ENCODE peak calls at places on chromosomes 7 and 10, in four cellular contexts. Z is GM12864, K is left lung, M is right cardiac atrium. C is an unnamed sample.

GRCh38 chr7:28480595-28480994 is 68.3 kb downstream of the CREB5 start:
- DNase-seq in Z (no peak), K (no peak), M (no peak), C (no peak)

GRCh38 chr10:10804061-10804460 is 213.6 kb upstream of the CELF2 start:
- DNase-seq in Z (no peak), K (no peak), M (no peak), C (no peak)

GRCh38 chr7:435518-436366 is 83.9 kb downstream of the PDGFA start:
- DNase-seq in Z (no peak), K (peak), M (peak), C (no peak)

GRCh38 chr10:89536013-89536354 is 590 bp upstream of the SLC16A12 start:
- DNase-seq in Z (no peak), K (no peak), M (no peak), C (no peak)

GRCh38 chr7:129262333-129262732 is 37.5 kb downstream of the AHCYL2 start:
- DNase-seq in Z (no peak), K (no peak), M (no peak), C (no peak)

GRCh38 chr10:90125966-90126600 is 424.7 kb downstream of the KIF20B start:
- DNase-seq in Z (no peak), K (no peak), M (no peak), C (no peak)

GRCh38 chr10:100999742-101000601 is at the start of gene LZTS2:
- DNase-seq in Z (no peak), K (no peak), M (peak), C (no peak)

GRCh38 chr10:59240581-59241183 is 64.2 kb downstream of the PHYHIPL start:
- DNase-seq in Z (no peak), K (no peak), M (no peak), C (peak)

GRCh38 chr10:104339469-104340098 is 1.3 kb upstream of the ITPRIP start:
- DNase-seq in Z (no peak), K (no peak), M (no peak), C (no peak)

GRCh38 chr10:97882142-97883091 is 32.8 kb downstream of the GOLGA7B start:
- DNase-seq in Z (no peak), K (no peak), M (no peak), C (no peak)

GRCh38 chr10:132654708-132655661 is 117.4 kb downstream of the INPP5A start:
- DNase-seq in Z (no peak), K (peak), M (peak), C (peak)

GRCh38 chr10:11525503-11525902 is 85.9 kb downstream of the USP6NL start:
- DNase-seq in Z (no peak), K (no peak), M (peak), C (no peak)

GRCh38 chr10:91589015-91589655 is 43.7 kb downstream of the PPP1R3C start:
- DNase-seq in Z (no peak), K (no peak), M (peak), C (no peak)

GRCh38 chr7:2103071-2103898 is 129.5 kb downstream of the MAD1L1 start:
- DNase-seq in Z (no peak), K (no peak), M (no peak), C (no peak)

GRCh38 chr7:150959739-150960734 is 18.1 kb downstream of the KCNH2 start:
- DNase-seq in Z (no peak), K (peak), M (peak), C (peak)

GRCh38 chr7:24920702-24921679 is 59.0 kb downstream of the OSBPL3 start:
- DNase-seq in Z (no peak), K (no peak), M (no peak), C (no peak)

GRCh38 chr7:120055300-120055699 is 217.7 kb upstream of the KCND2 start:
- DNase-seq in Z (no peak), K (no peak), M (no peak), C (no peak)

GRCh38 chr7:2701406-2701805 is 13.4 kb downstream of the AMZ1 start:
- DNase-seq in Z (no peak), K (peak), M (no peak), C (no peak)

GRCh38 chr10:17709492-17709891 is 42.5 kb upstream of the TMEM236 start:
- DNase-seq in Z (no peak), K (no peak), M (no peak), C (no peak)

GRCh38 chr10:119428789-119429188 is 113.7 kb downstream of the RGS10 start:
- DNase-seq in Z (no peak), K (peak), M (peak), C (no peak)

GRCh38 chr10:112201334-112201733 is 17.8 kb upstream of the GPAM start:
- DNase-seq in Z (no peak), K (no peak), M (no peak), C (no peak)

GRCh38 chr10:89887830-89888229 is 186.4 kb downstream of the KIF20B start:
- DNase-seq in Z (no peak), K (no peak), M (peak), C (no peak)

GRCh38 chr10:29517352-29517923 is 117.3 kb downstream of the SVIL start:
- DNase-seq in Z (no peak), K (no peak), M (peak), C (no peak)

GRCh38 chr10:66215005-66215404 is 710.8 kb upstream of the LRRTM3 start:
- DNase-seq in Z (no peak), K (no peak), M (no peak), C (no peak)

GRCh38 chr7:44998153-44998871 is 1.7 kb upstream of the CCM2 start:
- DNase-seq in Z (no peak), K (no peak), M (no peak), C (no peak)

GRCh38 chr10:98483658-98484057 is 36.9 kb upstream of the HPS1 start:
- DNase-seq in Z (no peak), K (no peak), M (no peak), C (no peak)

GRCh38 chr7:132656846-132657776 is 80.8 kb upstream of the PLXNA4 start:
- DNase-seq in Z (no peak), K (no peak), M (no peak), C (no peak)

GRCh38 chr10:112183329-112184051 is at the start of gene GPAM:
- DNase-seq in Z (peak), K (peak), M (peak), C (peak)

GRCh38 chr10:77550378-77550777 is 87.2 kb downstream of the KCNMA1 start:
- DNase-seq in Z (no peak), K (no peak), M (no peak), C (no peak)

GRCh38 chr7:139431459-139431858 is 52.0 kb downstream of the KLRG2 start:
- DNase-seq in Z (no peak), K (no peak), M (no peak), C (no peak)

GRCh38 chr7:17109017-17109416 is 189.4 kb upstream of the AHR start:
- DNase-seq in Z (no peak), K (no peak), M (no peak), C (no peak)

GRCh38 chr7:131502810-131503545 is 53.5 kb downstream of the PODXL start:
- DNase-seq in Z (no peak), K (no peak), M (peak), C (no peak)

GRCh38 chr7:44796034-44796503 is 412 bp upstream of the PPIA start:
- DNase-seq in Z (peak), K (no peak), M (no peak), C (no peak)

GRCh38 chr10:30579554-30579953 is 50.0 kb downstream of the LYZL2 start:
- DNase-seq in Z (no peak), K (no peak), M (no peak), C (no peak)

GRCh38 chr7:138459300-138460175 is 521 bp upstream of the TRIM24 start:
- DNase-seq in Z (peak), K (no peak), M (no peak), C (peak)

GRCh38 chr10:14325325-14325955 is 5.3 kb downstream of the FRMD4A start:
- DNase-seq in Z (peak), K (peak), M (peak), C (peak)

GRCh38 chr7:106609416-106609815 is 51.5 kb downstream of the CCDC71L start:
- DNase-seq in Z (no peak), K (no peak), M (no peak), C (no peak)

GRCh38 chr7:35185908-35186731 is 67.8 kb downstream of the TBX20 start:
- DNase-seq in Z (no peak), K (peak), M (peak), C (peak)

GRCh38 chr7:133412942-133413341 is 160.1 kb downstream of the EXOC4 start:
- DNase-seq in Z (no peak), K (no peak), M (no peak), C (no peak)

DNA sequence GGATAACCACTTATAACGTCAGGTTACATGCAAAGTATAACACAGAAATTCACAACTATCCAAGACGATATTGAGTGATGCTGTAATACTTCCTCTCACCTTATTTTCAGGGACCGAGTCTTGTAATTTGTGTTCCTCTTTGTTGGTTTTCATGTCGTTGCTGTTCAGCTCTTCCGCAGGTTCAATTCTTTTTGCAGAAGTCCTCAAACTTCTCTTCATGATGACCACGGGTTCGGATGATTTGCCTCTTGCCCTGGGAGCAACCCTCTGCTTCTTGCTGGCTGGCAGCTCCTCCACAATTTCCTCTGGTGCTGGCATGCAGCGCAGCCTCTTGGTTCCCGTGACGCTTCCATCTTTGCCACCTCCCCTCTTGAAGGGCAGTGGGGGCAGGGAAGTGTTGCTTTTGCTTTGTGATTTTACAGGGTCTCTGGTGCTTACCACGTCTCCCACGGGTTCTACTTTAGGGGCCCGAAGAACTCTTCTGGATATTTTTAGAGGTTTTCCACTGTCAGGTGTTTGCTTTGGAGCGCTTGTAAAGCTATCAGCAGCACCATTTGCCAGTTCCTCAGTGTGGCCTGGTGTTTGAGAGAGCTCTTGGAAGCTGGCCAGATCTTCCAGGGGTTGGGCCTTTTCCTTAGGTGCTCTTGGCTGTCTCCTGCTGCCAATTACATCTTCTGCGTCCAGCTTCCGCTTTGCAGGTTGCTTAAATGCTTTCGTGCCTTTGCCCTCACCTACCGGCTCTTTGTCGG is 23.6 kb downstream of the MKI67 start:
- DNase-seq in Z (no peak), K (no peak), M (no peak), C (no peak)
- H3K4me3 ChIP-seq in Z (no peak), K (no peak), M (no peak), C (no peak)

DNA sequence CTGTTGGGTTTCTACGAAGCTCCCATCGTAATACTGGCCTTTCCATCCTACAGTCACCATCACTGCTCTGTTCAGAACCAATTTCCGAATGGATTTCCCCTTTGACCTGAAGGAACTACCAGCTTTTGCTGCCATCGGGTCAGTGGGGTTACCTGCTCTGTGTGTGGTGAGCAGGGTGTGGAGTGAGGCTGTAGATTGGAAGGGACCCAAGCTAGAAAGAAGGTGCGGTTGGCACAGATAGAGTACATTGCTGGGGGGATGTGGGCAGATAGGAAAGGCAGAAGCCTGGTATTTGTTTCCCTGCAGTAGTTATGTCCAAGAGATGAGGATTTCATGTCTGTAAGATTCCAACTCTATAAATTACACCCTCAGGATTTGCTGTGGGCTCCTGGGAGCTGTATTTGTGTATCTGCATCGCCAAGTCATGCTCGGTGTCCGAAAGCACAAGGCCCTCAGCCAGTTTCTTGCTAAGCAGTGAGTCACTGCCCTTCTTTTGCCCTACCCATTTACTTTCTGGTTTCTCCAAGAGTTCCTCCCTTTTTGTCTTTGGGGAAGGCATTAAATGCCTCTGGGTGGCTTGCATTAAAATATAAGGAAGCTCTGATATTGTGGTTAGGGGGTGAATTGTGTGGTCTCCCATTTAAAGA is 15.4 kb downstream of the CLCN1 start:
- DNase-seq in Z (no peak), K (no peak), M (no peak), C (no peak)
- H3K4me3 ChIP-seq in Z (no peak), K (no peak), M (no peak), C (no peak)

DNA sequence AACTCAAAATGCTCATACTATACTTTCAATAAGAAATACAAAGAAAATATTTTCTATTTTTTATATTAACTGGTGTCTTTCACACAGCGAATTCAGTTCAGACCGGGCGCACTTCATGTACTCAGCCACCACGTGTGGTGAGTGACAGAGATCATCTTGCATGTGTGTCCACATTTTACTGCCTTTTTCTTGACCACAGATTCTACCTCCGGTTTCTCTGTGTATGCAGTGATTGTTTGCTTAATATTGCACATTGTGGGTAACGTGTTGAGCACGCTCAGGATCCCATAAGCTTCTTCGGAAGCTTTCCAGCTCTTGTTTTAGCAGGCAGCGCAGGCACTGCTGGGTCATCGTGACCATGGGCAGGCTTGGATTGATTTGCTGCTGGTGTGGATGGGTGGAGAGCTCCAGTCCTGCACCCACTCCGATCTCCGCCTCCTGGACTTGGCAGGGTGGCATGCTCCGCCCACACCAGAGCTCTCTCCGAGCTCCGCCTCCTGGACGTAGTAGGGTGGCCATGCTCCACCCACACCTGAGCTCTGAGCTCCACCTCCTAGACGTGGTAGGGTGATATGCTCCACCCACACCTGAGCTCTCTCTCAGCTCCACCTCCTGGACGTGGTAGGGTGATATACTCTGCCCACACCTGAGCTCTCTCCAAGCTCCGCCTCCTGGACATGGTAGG is 253.3 kb downstream of the DIP2C start:
- DNase-seq in Z (no peak), K (no peak), M (no peak), C (no peak)
- H3K4me3 ChIP-seq in Z (no peak), K (no peak), M (no peak), C (no peak)

GRCh38 chr7:66641526-66641871 is 12.8 kb downstream of the KCTD7 start:
- DNase-seq in Z (no peak), K (no peak), M (no peak), C (no peak)

GRCh38 chr7:66640802-66641525 is 12.3 kb downstream of the KCTD7 start:
- DNase-seq in Z (no peak), K (no peak), M (no peak), C (no peak)

GRCh38 chr7:66642186-66642585 is 13.5 kb downstream of the KCTD7 start:
- DNase-seq in Z (no peak), K (no peak), M (no peak), C (no peak)

GRCh38 chr7:66643395-66643794 is 14.7 kb downstream of the KCTD7 start:
- DNase-seq in Z (no peak), K (no peak), M (no peak), C (no peak)

GRCh38 chr7:66642932-66643331 is 14.3 kb downstream of the KCTD7 start:
- DNase-seq in Z (no peak), K (no peak), M (no peak), C (no peak)
- H3K4me3 ChIP-seq in Z (no peak), K (no peak), M (no peak), C (no peak)

DNA sequence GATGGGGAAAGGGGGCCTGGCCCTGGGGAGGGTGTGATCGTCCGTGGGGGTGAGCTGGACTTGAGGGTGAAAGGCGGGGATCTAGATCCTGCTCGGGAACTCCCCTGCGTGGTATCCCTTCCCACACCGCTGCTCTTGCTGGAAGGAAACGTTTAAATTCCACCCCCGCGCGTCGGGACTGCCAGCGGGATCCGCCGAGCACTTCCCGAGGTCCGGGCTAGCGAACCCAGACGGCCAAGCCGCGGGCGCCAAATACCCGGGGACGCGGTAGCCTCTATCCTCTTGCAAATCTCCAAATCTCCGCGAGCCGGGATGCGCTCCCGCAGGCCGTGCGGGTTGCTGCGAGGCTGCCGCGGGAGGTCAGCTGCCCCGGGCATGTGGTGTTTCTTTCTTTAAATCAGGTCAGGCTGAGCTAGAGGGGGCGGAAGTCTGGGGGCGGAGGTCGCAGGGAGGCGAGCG is 904 bp downstream of the NPTX2 start:
- DNase-seq in Z (no peak), K (no peak), M (no peak), C (no peak)
- H3K4me3 ChIP-seq in Z (no peak), K (no peak), M (no peak), C (no peak)

GRCh38 chr7:27116019-27116411 is 13.5 kb upstream of the HOXA2 start:
- DNase-seq in Z (no peak), K (no peak), M (no peak), C (no peak)

GRCh38 chr7:27115161-27116018 is 12.9 kb upstream of the HOXA2 start:
- DNase-seq in Z (no peak), K (no peak), M (no peak), C (no peak)

GRCh38 chr7:27112960-27113949 is 10.8 kb upstream of the HOXA2 start:
- DNase-seq in Z (no peak), K (peak), M (peak), C (no peak)

GRCh38 chr7:27112361-27112760 is 9.9 kb upstream of the HOXA2 start:
- DNase-seq in Z (no peak), K (no peak), M (no peak), C (no peak)

DNA sequence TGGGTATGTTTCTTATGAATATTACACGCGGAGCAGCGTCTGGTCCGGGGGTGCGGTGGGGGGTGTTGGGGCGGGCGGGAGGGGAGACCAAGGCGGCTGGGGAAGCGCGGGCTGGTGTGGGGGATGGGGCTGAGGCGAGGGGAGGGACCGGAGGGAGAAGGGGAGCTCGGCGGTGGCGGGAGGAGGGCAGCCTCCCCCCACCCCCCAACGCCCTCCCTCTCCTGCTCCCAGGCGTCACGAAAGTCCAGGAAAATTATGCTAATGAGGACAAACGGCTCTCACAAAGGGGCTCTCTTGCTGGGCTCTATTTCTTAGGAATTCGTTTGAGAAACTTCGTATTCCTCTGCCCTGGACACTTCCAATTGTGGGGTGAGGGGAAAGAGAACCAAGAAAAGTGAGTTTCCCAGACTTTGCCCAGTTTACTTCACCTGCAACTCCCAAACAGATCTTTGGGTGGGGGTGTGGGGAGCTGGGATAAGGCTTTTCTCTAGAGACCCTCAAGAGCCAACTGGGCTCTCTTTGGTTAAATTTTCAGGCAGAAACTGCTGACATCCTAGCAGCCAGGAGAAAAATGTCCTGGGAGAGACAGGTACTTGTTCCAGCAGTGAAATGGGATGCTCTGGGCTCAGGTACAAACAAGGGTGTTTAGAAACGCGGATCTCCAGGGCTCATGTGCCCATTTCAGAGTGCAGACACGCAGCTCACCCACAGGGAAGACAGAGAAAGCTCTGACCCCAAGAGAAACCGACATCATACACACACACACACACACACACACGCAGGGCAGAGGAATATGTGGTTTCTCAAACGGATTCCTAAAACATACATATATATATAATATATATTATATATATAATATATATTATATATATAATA is 11.7 kb upstream of the HOXA2 start:
- DNase-seq in Z (no peak), K (no peak), M (peak), C (no peak)
- H3K4me3 ChIP-seq in Z (no peak), K (peak), M (peak), C (no peak)

GRCh38 chr7:135201350-135201749 is 10.0 kb downstream of the WDR91 start:
- DNase-seq in Z (no peak), K (no peak), M (no peak), C (no peak)
- H3K4me3 ChIP-seq in Z (no peak), K (no peak), M (no peak), C (no peak)

C was measured in HL-60.